ENCODE peak calls at places on chromosomes 1 and 21, in four cellular contexts. R, E, H and Z are unnamed samples.

GRCh38 chr1:107748529-107748928 is 216.5 kb downstream of the VAV3 start:
- DNase-seq in E (no peak), H (no peak), R (peak; percentile 33), Z (no peak)

GRCh38 chr1:163758977-163759670 is 437.4 kb downstream of the NUF2 start:
- DNase-seq in H (no peak), E (no peak), R (no peak), Z (no peak)

GRCh38 chr1:82813351-82813750 is 1012.6 kb downstream of the ADGRL2 start:
- DNase-seq in R (no peak), E (no peak), H (no peak), Z (no peak)

GRCh38 chr1:82801151-82801550 is 1000.4 kb downstream of the ADGRL2 start:
- DNase-seq in H (no peak), R (no peak), E (no peak), Z (no peak)

GRCh38 chr1:204080163-204080903 is 7.4 kb downstream of the SOX13 start:
- DNase-seq in H (peak; percentile 74), E (no peak), R (peak; percentile 85), Z (peak; percentile 98)

GRCh38 chr1:229127301-229127700 is 143.6 kb upstream of the RAB4A start:
- DNase-seq in E (no peak), R (no peak), H (no peak), Z (no peak)

GRCh38 chr1:109392037-109392787 is 5.5 kb downstream of the SORT1 start:
- DNase-seq in H (no peak), E (no peak), R (no peak), Z (no peak)

GRCh38 chr1:181122227-181122626 is 33.7 kb downstream of the IER5 start:
- DNase-seq in H (no peak), R (no peak), E (no peak), Z (no peak)

GRCh38 chr1:45400049-45400448 is 59.8 kb upstream of the MUTYH start:
- DNase-seq in E (no peak), H (no peak), R (no peak), Z (peak; percentile 16)

GRCh38 chr1:26387447-26387846 is 14.9 kb upstream of the ZNF683 start:
- DNase-seq in E (no peak), H (peak; percentile 3), R (peak; percentile 64), Z (no peak)

GRCh38 chr1:169576934-169577331 is 9.3 kb downstream of the F5 start:
- DNase-seq in H (no peak), R (no peak), E (no peak), Z (no peak)

GRCh38 chr1:30782361-30783243 is 25.0 kb upstream of the LAPTM5 start:
- DNase-seq in R (peak; percentile 39), H (peak; percentile 87), E (no peak), Z (peak; percentile 82)

GRCh38 chr1:95924684-95925083 is 690.7 kb downstream of the RWDD3 start:
- DNase-seq in R (no peak), H (no peak), E (no peak), Z (no peak)
- TF ChIP-seq ESRRA in R (no peak), H (no peak), E (no peak), Z (no peak)

DNA sequence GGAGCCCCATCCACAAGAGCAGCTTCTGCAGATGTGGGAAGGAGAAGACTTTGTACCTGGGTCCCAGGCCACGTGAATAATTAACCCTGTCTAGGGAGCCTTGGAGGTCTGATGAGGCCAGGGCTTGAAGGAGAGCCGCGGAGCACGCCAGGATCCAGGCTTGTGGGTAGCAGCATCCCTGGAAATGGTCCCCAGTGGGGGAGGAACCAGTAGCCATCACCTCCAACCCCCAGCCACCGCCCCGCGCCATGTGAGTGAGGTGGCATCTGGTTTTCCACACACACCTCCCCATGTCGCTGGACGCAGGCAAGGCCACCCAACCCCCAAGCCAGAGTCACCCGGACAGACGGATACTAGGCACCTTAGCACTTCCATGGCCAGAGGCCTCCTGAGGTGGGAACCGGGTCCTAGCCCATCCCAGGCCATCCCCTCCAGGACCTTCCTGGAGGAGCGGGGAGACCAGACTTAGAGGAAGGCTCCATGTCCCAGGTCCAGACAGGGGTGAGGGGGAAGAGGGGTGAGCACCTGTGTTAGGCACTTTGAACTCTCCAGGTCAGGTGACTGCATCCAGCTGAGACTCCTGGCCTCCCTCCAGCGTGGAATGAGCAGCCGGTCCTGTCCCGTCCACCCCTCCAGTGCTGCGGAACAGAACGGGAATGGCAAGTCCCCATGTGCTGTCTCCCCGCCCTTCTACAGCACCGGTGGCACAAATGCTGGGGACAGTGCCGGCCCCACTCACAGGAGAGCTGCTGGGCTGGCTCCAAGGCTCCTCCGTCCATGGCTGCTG is 53.2 kb downstream of the RIPK4 start:
- DNase-seq in H (no peak), R (no peak), E (no peak), Z (no peak)
- TF ChIP-seq ESRRA in H (no peak), R (no peak), E (no peak), Z (no peak)

GRCh38 chr1:179142889-179143299 is 61.0 kb downstream of the TOR3A start:
- DNase-seq in E (no peak), R (peak; percentile 88), H (no peak), Z (no peak)
- TF ChIP-seq ESRRA in E (no peak), R (no peak), H (no peak), Z (no peak)

GRCh38 chr1:239718997-239719628 is 332.7 kb downstream of the CHRM3 start:
- DNase-seq in E (no peak), R (no peak), H (no peak), Z (no peak)
- TF ChIP-seq ESRRA in E (no peak), R (no peak), H (no peak), Z (no peak)

GRCh38 chr21:29351691-29352090 is 53.0 kb downstream of the BACH1 start:
- DNase-seq in E (no peak), H (no peak), R (no peak), Z (no peak)
- TF ChIP-seq ESRRA in E (no peak), H (no peak), R (no peak), Z (no peak)

GRCh38 chr1:44103270-44104131 is 15.1 kb upstream of the KLF17 start:
- DNase-seq in H (no peak), R (peak; percentile 59), E (no peak), Z (peak; percentile 84)
- TF ChIP-seq ESRRA in H (no peak), R (no peak), E (no peak), Z (no peak)

GRCh38 chr1:113872219-113872934 is 865 bp upstream of the PTPN22 start:
- DNase-seq in R (no peak), H (no peak), E (no peak), Z (no peak)

GRCh38 chr1:113874017-113874879 is 2.7 kb upstream of the PTPN22 start:
- DNase-seq in R (peak; percentile 33), E (peak; percentile 58), H (peak; percentile 31), Z (no peak)

GRCh38 chr1:113871597-113872113 is at the start of gene PTPN22:
- DNase-seq in E (peak; percentile 90), R (no peak), H (no peak), Z (no peak)

GRCh38 chr1:113868387-113869083 is 3.0 kb downstream of the PTPN22 start:
- DNase-seq in R (no peak), H (no peak), E (no peak), Z (no peak)

GRCh38 chr1:113870778-113871177 is 734 bp downstream of the PTPN22 start:
- DNase-seq in E (no peak), R (no peak), H (no peak), Z (no peak)
- TF ChIP-seq ESRRA in E (no peak), R (no peak), H (no peak), Z (no peak)

GRCh38 chr1:100952104-100952745 is 56.3 kb downstream of the SLC30A7 start:
- DNase-seq in H (no peak), E (no peak), R (no peak), Z (no peak)

GRCh38 chr1:100950776-100951175 is 54.9 kb downstream of the SLC30A7 start:
- DNase-seq in R (no peak), E (no peak), H (no peak), Z (peak; percentile 13)

GRCh38 chr1:100953915-100954314 is 58.0 kb downstream of the SLC30A7 start:
- DNase-seq in E (no peak), H (no peak), R (no peak), Z (no peak)

GRCh38 chr1:100959502-100960060 is 63.7 kb downstream of the SLC30A7 start:
- DNase-seq in R (no peak), H (no peak), E (no peak), Z (no peak)

DNA sequence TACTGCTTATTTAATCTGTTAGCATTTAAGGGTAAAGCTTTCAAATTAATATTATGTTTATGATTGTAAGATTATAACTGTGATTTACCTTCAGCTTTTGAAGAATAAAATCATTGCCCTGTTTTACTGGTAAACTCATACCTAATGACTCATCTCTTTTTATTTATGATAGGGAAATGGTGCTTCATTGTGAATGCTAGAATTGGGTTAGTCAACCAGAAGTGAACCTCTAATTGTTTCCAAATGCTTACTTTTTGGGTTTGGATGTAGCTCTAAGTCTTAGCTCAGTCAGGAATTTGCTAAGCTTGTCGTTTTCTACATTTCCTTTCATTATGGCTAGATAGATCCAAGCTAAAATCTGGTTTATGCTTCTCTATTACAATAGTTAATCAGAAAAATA is 59.4 kb downstream of the SLC30A7 start:
- DNase-seq in E (no peak), H (no peak), R (no peak), Z (no peak)
- TF ChIP-seq ESRRA in E (no peak), H (no peak), R (no peak), Z (no peak)

GRCh38 chr1:53291574-53291973 is 36.3 kb downstream of the LRP8 start:
- DNase-seq in R (peak; percentile 25), H (no peak), E (no peak), Z (no peak)
- TF ChIP-seq ESRRA in R (no peak), H (peak; percentile 69), E (no peak), Z (no peak)

GRCh38 chr1:22318279-22318983 is 133.2 kb upstream of the ZBTB40 start:
- DNase-seq in E (no peak), R (no peak), H (no peak), Z (peak; percentile 76)

GRCh38 chr1:22319608-22320007 is 132.0 kb upstream of the ZBTB40 start:
- DNase-seq in H (no peak), E (no peak), R (no peak), Z (no peak)

GRCh38 chr1:22317231-22317919 is 134.3 kb upstream of the ZBTB40 start:
- DNase-seq in R (peak; percentile 25), H (peak; percentile 88), E (no peak), Z (peak; percentile 76)

GRCh38 chr1:22315315-22316078 is 136.2 kb upstream of the ZBTB40 start:
- DNase-seq in E (no peak), H (no peak), R (no peak), Z (no peak)

GRCh38 chr1:22317920-22318243 is 133.8 kb upstream of the ZBTB40 start:
- DNase-seq in R (no peak), E (no peak), H (peak; percentile 4), Z (no peak)
- TF ChIP-seq ESRRA in R (no peak), E (no peak), H (no peak), Z (no peak)